ENCODE peak calls at places on chromosomes 3 and 15, in six cellular contexts. J, O, W, E, F and D are unnamed samples.

GRCh38 chr3:122003112-122003511 is 18.9 kb downstream of the ILDR1 start:
- DNase-seq in W (no peak), O (peak), F (no peak), E (no peak), J (no peak), D (no peak)

GRCh38 chr3:52696830-52697621 is 8.6 kb downstream of the GLT8D1 start:
- DNase-seq in W (no peak), E (no peak), F (no peak), J (no peak), O (no peak), D (no peak)

GRCh38 chr3:11323827-11324226 is 51.6 kb downstream of the ATG7 start:
- DNase-seq in F (no peak), W (no peak), J (no peak), E (no peak), O (no peak), D (peak)

GRCh38 chr3:160464321-160464720 is 14.7 kb upstream of the TRIM59 start:
- DNase-seq in E (no peak), J (no peak), F (no peak), W (peak), O (no peak), D (no peak)

GRCh38 chr3:134373942-134374790 is at the start of gene AMOTL2:
- DNase-seq in W (peak), F (peak), E (peak), J (peak), O (peak), D (peak)

GRCh38 chr3:169822091-169822490 is 9.4 kb upstream of the LRRC34 start:
- DNase-seq in E (no peak), F (no peak), J (no peak), W (no peak), O (no peak), D (no peak)

GRCh38 chr15:34984884-34985630 is 3.0 kb downstream of the ZNF770 start:
- DNase-seq in W (no peak), F (no peak), O (no peak), E (no peak), J (no peak), D (peak)

GRCh38 chr15:65050270-65050669 is 5.1 kb downstream of the SLC51B start:
- DNase-seq in W (no peak), F (no peak), O (no peak), E (no peak), J (no peak), D (no peak)

GRCh38 chr15:42858540-42858939 is 62.0 kb downstream of the TTBK2 start:
- DNase-seq in E (no peak), F (no peak), W (no peak), J (no peak), O (no peak), D (no peak)

GRCh38 chr15:100042558-100042957 is 299.2 kb downstream of the ADAMTS17 start:
- DNase-seq in F (no peak), E (no peak), W (no peak), O (no peak), J (no peak), D (no peak)

GRCh38 chr3:149610351-149611105 is 47.3 kb downstream of the WWTR1 start:
- DNase-seq in J (no peak), E (no peak), O (no peak), W (peak), F (no peak), D (peak)

GRCh38 chr15:51736646-51737537 is 563 bp downstream of the LYSMD2 start:
- DNase-seq in W (no peak), F (peak), E (peak), J (no peak), O (no peak), D (peak)

GRCh38 chr3:99776516-99777209 is 41.0 kb upstream of the CMSS1 start:
- DNase-seq in O (no peak), J (no peak), F (no peak), W (no peak), E (no peak), D (peak)

GRCh38 chr15:68640791-68641331 is 62.1 kb downstream of the CORO2B start:
- DNase-seq in W (no peak), O (no peak), F (no peak), E (no peak), J (no peak), D (no peak)

GRCh38 chr3:77370413-77370812 is 330.5 kb downstream of the ROBO2 start:
- DNase-seq in F (no peak), O (peak), J (no peak), W (no peak), E (no peak), D (peak)

GRCh38 chr3:9074079-9074478 is 110.8 kb upstream of the RAD18 start:
- DNase-seq in J (no peak), W (no peak), F (no peak), E (no peak), O (no peak), D (peak)

GRCh38 chr3:189941125-189941524 is 179.6 kb downstream of the P3H2 start:
- DNase-seq in E (no peak), W (no peak), F (no peak), J (no peak), O (no peak), D (no peak)

GRCh38 chr3:42247576-42248027 is 18.4 kb downstream of the CCK start:
- DNase-seq in W (peak), F (peak), O (peak), J (no peak), E (peak), D (peak)

GRCh38 chr15:66921319-66921718 is 144.1 kb upstream of the SMAD3 start:
- DNase-seq in J (no peak), F (no peak), O (no peak), W (no peak), E (no peak), D (no peak)

GRCh38 chr15:99438691-99439523 is 126.9 kb upstream of the MEF2A start:
- DNase-seq in E (peak), F (peak), O (no peak), W (no peak), J (peak), D (peak)

GRCh38 chr3:142628806-142629205 is 32.6 kb downstream of the PLS1 start:
- DNase-seq in O (no peak), W (no peak), F (no peak), J (no peak), E (no peak), D (no peak)